ENCODE peak calls at places on chromosomes 7 and 10, in ten cellular contexts. One of them, this sample, is unnamed.

GRCh38 chr10:29239569-29240472 is 49.0 kb upstream of the LYZL1 start:
- DNase-seq in mucosa of gallbladder: no peak
- DNase-seq in sigmoid colon: no peak
- DNase-seq in lower leg skin: no peak
- DNase-seq in Right ventricle myocardium superior: no peak
- DNase-seq in occipital lobe: no peak
- DNase-seq in GM04504: no peak
- DNase-seq in CD8-positive, alpha-beta memory T cell: no peak
- DNase-seq in SW480: peak; percentile 11
- DNase-seq in neural crest cell: no peak
- DNase-seq in this sample: no peak

GRCh38 chr7:131057015-131057518 is 270.6 kb upstream of the MKLN1 start:
- DNase-seq in neural crest cell: no peak
- DNase-seq in sigmoid colon: no peak
- DNase-seq in lower leg skin: no peak
- DNase-seq in SW480: no peak
- DNase-seq in CD8-positive, alpha-beta memory T cell: no peak
- DNase-seq in occipital lobe: no peak
- DNase-seq in GM04504: peak; percentile 64
- DNase-seq in Right ventricle myocardium superior: no peak
- DNase-seq in mucosa of gallbladder: peak; percentile 61
- DNase-seq in this sample: no peak

GRCh38 chr7:130998993-130999602 is 265.1 kb upstream of the KLF14 start:
- DNase-seq in SW480: peak; percentile 88
- DNase-seq in lower leg skin: no peak
- DNase-seq in GM04504: no peak
- DNase-seq in neural crest cell: no peak
- DNase-seq in CD8-positive, alpha-beta memory T cell: no peak
- DNase-seq in occipital lobe: no peak
- DNase-seq in sigmoid colon: no peak
- DNase-seq in Right ventricle myocardium superior: no peak
- DNase-seq in mucosa of gallbladder: no peak
- DNase-seq in this sample: peak; percentile 88

GRCh38 chr10:43056568-43057011 is 20.3 kb upstream of the RET start:
- DNase-seq in SW480: no peak
- DNase-seq in neural crest cell: no peak
- DNase-seq in GM04504: no peak
- DNase-seq in CD8-positive, alpha-beta memory T cell: no peak
- DNase-seq in lower leg skin: peak; percentile 66
- DNase-seq in occipital lobe: no peak
- DNase-seq in mucosa of gallbladder: no peak
- DNase-seq in sigmoid colon: peak; percentile 34
- DNase-seq in Right ventricle myocardium superior: no peak
- DNase-seq in this sample: no peak

GRCh38 chr7:43123457-43123856 is 11.0 kb downstream of the HECW1 start:
- DNase-seq in GM04504: no peak
- DNase-seq in occipital lobe: no peak
- DNase-seq in lower leg skin: no peak
- DNase-seq in Right ventricle myocardium superior: no peak
- DNase-seq in mucosa of gallbladder: no peak
- DNase-seq in SW480: no peak
- DNase-seq in neural crest cell: no peak
- DNase-seq in CD8-positive, alpha-beta memory T cell: no peak
- DNase-seq in sigmoid colon: no peak
- DNase-seq in this sample: no peak

GRCh38 chr10:75406158-75407065 is 4.8 kb upstream of the ZNF503 start:
- DNase-seq in GM04504: no peak
- DNase-seq in CD8-positive, alpha-beta memory T cell: no peak
- DNase-seq in occipital lobe: no peak
- DNase-seq in Right ventricle myocardium superior: no peak
- DNase-seq in lower leg skin: no peak
- DNase-seq in neural crest cell: peak; percentile 7
- DNase-seq in sigmoid colon: no peak
- DNase-seq in SW480: no peak
- DNase-seq in mucosa of gallbladder: no peak
- DNase-seq in this sample: no peak

GRCh38 chr10:128036011-128036615 is 90.1 kb downstream of the MKI67 start:
- DNase-seq in CD8-positive, alpha-beta memory T cell: no peak
- DNase-seq in occipital lobe: no peak
- DNase-seq in SW480: no peak
- DNase-seq in mucosa of gallbladder: no peak
- DNase-seq in Right ventricle myocardium superior: no peak
- DNase-seq in GM04504: no peak
- DNase-seq in lower leg skin: no peak
- DNase-seq in neural crest cell: no peak
- DNase-seq in sigmoid colon: no peak
- DNase-seq in this sample: no peak

GRCh38 chr7:2843711-2844152 is 376 bp downstream of the GNA12 start:
- DNase-seq in lower leg skin: no peak
- DNase-seq in occipital lobe: no peak
- DNase-seq in SW480: peak; percentile 32
- DNase-seq in mucosa of gallbladder: peak; percentile 22
- DNase-seq in Right ventricle myocardium superior: peak; percentile 70
- DNase-seq in neural crest cell: peak; percentile 16
- DNase-seq in CD8-positive, alpha-beta memory T cell: no peak
- DNase-seq in GM04504: no peak
- DNase-seq in sigmoid colon: peak; percentile 81
- DNase-seq in this sample: no peak

GRCh38 chr7:5491251-5492044 is 67.8 kb upstream of the TNRC18 start:
- DNase-seq in sigmoid colon: peak; percentile 72
- DNase-seq in lower leg skin: no peak
- DNase-seq in Right ventricle myocardium superior: peak; percentile 65
- DNase-seq in SW480: no peak
- DNase-seq in GM04504: no peak
- DNase-seq in neural crest cell: no peak
- DNase-seq in CD8-positive, alpha-beta memory T cell: no peak
- DNase-seq in mucosa of gallbladder: no peak
- DNase-seq in occipital lobe: no peak
- DNase-seq in this sample: no peak

GRCh38 chr7:124575181-124575580 is 190.4 kb downstream of the GPR37 start:
- DNase-seq in sigmoid colon: no peak
- DNase-seq in GM04504: no peak
- DNase-seq in occipital lobe: no peak
- DNase-seq in neural crest cell: no peak
- DNase-seq in mucosa of gallbladder: no peak
- DNase-seq in CD8-positive, alpha-beta memory T cell: no peak
- DNase-seq in SW480: no peak
- DNase-seq in Right ventricle myocardium superior: no peak
- DNase-seq in lower leg skin: no peak
- DNase-seq in this sample: no peak

GRCh38 chr10:52818019-52818418 is 45.4 kb upstream of the MBL2 start:
- DNase-seq in sigmoid colon: no peak
- DNase-seq in mucosa of gallbladder: no peak
- DNase-seq in neural crest cell: no peak
- DNase-seq in CD8-positive, alpha-beta memory T cell: no peak
- DNase-seq in SW480: peak; percentile 81
- DNase-seq in Right ventricle myocardium superior: no peak
- DNase-seq in occipital lobe: no peak
- DNase-seq in lower leg skin: no peak
- DNase-seq in GM04504: peak; percentile 24
- DNase-seq in this sample: peak; percentile 64

GRCh38 chr7:25117226-25118047 is 7.6 kb downstream of the CYCS start:
- DNase-seq in Right ventricle myocardium superior: no peak
- DNase-seq in GM04504: no peak
- DNase-seq in mucosa of gallbladder: no peak
- DNase-seq in CD8-positive, alpha-beta memory T cell: no peak
- DNase-seq in neural crest cell: no peak
- DNase-seq in SW480: no peak
- DNase-seq in lower leg skin: no peak
- DNase-seq in sigmoid colon: no peak
- DNase-seq in occipital lobe: no peak
- DNase-seq in this sample: no peak

GRCh38 chr10:114507449-114507848 is 103.1 kb upstream of the AFAP1L2 start:
- DNase-seq in mucosa of gallbladder: peak; percentile 93
- DNase-seq in sigmoid colon: no peak
- DNase-seq in Right ventricle myocardium superior: peak; percentile 74
- DNase-seq in occipital lobe: no peak
- DNase-seq in GM04504: no peak
- DNase-seq in CD8-positive, alpha-beta memory T cell: no peak
- DNase-seq in SW480: peak; percentile 47
- DNase-seq in neural crest cell: no peak
- DNase-seq in lower leg skin: no peak
- DNase-seq in this sample: peak; percentile 87

GRCh38 chr10:126027707-126028106 is 131.3 kb downstream of the FANK1 start:
- DNase-seq in lower leg skin: no peak
- DNase-seq in mucosa of gallbladder: no peak
- DNase-seq in neural crest cell: no peak
- DNase-seq in CD8-positive, alpha-beta memory T cell: no peak
- DNase-seq in SW480: no peak
- DNase-seq in Right ventricle myocardium superior: no peak
- DNase-seq in occipital lobe: no peak
- DNase-seq in GM04504: no peak
- DNase-seq in sigmoid colon: no peak
- DNase-seq in this sample: no peak

GRCh38 chr7:2918406-2918805 is 74.3 kb upstream of the GNA12 start:
- DNase-seq in GM04504: no peak
- DNase-seq in occipital lobe: no peak
- DNase-seq in CD8-positive, alpha-beta memory T cell: no peak
- DNase-seq in lower leg skin: no peak
- DNase-seq in mucosa of gallbladder: no peak
- DNase-seq in neural crest cell: no peak
- DNase-seq in sigmoid colon: no peak
- DNase-seq in SW480: no peak
- DNase-seq in Right ventricle myocardium superior: no peak
- DNase-seq in this sample: no peak